ENCODE peak calls at places on chromosomes 11 and 22, in four cellular contexts. E, N, D and B are unnamed samples.

GRCh38 chr11:17388609-17389204 is at the start of gene KCNJ11:
- DNase-seq in E (no peak), N (no peak), D (no peak), B (no peak)

GRCh38 chr11:84564180-84564866 is 1062.8 kb downstream of the DLG2 start:
- DNase-seq in E (peak), N (peak), D (peak), B (peak)

GRCh38 chr11:81033779-81034550 is 1593.1 kb upstream of the TENM4 start:
- DNase-seq in E (no peak), N (no peak), D (no peak), B (no peak)

GRCh38 chr11:34840736-34841386 is 75.3 kb downstream of the APIP start:
- DNase-seq in E (peak), N (peak), D (peak), B (peak)

GRCh38 chr11:115630109-115630700 is 126.0 kb upstream of the CADM1 start:
- DNase-seq in E (no peak), N (no peak), D (no peak), B (no peak)

GRCh38 chr11:114077482-114078305 is 18.2 kb downstream of the ZBTB16 start:
- DNase-seq in E (no peak), N (no peak), D (no peak), B (no peak)

GRCh38 chr11:12602421-12602820 is 71.8 kb upstream of the TEAD1 start:
- DNase-seq in E (no peak), N (no peak), D (no peak), B (no peak)

GRCh38 chr22:42758929-42759629 is 38.4 kb upstream of the A4GALT start:
- DNase-seq in E (no peak), N (no peak), D (no peak), B (no peak)

GRCh38 chr22:37137903-37138665 is 11.6 kb downstream of the IL2RB start:
- DNase-seq in E (no peak), N (no peak), D (no peak), B (no peak)

GRCh38 chr11:67022961-67023956 is at the start of gene SYT12:
- DNase-seq in E (no peak), N (no peak), D (no peak), B (no peak)

GRCh38 chr11:110909331-110909730 is 197.1 kb upstream of the ARHGAP20 start:
- DNase-seq in E (no peak), N (no peak), D (no peak), B (no peak)

GRCh38 chr22:38069372-38070249 is 12.4 kb downstream of the PICK1 start:
- DNase-seq in E (peak), N (no peak), D (no peak), B (no peak)

GRCh38 chr11:8091671-8092070 is 10.7 kb downstream of the TUB start:
- DNase-seq in E (no peak), N (no peak), D (no peak), B (no peak)

GRCh38 chr11:8089791-8090510 is 8.9 kb downstream of the TUB start:
- DNase-seq in E (no peak), N (no peak), D (no peak), B (no peak)

GRCh38 chr11:8092587-8093424 is 11.8 kb downstream of the TUB start:
- DNase-seq in E (peak), N (no peak), D (peak), B (peak)

GRCh38 chr11:8087756-8088155 is 6.7 kb downstream of the TUB start:
- DNase-seq in E (no peak), N (no peak), D (no peak), B (no peak)

GRCh38 chr11:8090756-8091155 is 9.7 kb downstream of the TUB start:
- DNase-seq in E (peak), N (no peak), D (peak), B (peak)
- TF ChIP-seq TCF7L2 in E (no peak), N (no peak), D (no peak), B (no peak)

DNA sequence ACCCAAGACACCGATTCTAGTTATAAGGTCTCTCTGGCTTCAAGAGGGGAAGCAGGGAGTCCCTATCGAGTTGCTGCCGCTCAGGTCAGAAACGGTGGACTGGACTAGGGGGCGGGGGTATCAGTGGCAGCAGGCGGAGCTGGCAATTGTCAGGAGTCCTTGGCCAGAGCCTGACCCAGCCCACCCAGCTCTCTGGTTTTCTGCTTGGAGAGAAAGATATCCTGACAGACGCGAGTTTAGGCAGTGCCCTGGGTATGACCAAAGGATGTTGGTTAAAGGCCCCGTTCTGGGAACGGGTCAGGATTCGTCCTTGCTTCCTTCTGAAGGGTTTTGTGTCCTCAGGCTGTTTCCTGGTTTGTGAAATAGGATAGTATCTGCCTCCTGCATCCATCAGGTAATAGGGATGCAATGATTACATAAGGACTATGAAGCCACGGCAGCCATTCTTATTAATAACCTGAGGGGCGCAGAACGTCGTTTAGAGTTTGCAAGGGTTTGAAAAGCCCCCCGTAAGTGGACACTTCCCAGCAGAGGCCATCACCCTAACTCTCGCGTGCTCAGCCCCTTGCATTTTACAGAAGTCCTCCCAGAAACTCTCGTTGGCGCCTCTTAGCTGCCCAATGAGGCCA is 700 bp upstream of the DEPDC5 start:
- DNase-seq in E (peak), N (no peak), D (peak), B (no peak)
- TF ChIP-seq TCF7L2 in E (no peak), N (no peak), D (no peak), B (no peak)

GRCh38 chr11:2884424-2884815 is 1.2 kb downstream of the CDKN1C start:
- DNase-seq in E (peak), N (no peak), D (no peak), B (no peak)
- TF ChIP-seq TCF7L2 in E (no peak), N (peak), D (no peak), B (peak)

DNA sequence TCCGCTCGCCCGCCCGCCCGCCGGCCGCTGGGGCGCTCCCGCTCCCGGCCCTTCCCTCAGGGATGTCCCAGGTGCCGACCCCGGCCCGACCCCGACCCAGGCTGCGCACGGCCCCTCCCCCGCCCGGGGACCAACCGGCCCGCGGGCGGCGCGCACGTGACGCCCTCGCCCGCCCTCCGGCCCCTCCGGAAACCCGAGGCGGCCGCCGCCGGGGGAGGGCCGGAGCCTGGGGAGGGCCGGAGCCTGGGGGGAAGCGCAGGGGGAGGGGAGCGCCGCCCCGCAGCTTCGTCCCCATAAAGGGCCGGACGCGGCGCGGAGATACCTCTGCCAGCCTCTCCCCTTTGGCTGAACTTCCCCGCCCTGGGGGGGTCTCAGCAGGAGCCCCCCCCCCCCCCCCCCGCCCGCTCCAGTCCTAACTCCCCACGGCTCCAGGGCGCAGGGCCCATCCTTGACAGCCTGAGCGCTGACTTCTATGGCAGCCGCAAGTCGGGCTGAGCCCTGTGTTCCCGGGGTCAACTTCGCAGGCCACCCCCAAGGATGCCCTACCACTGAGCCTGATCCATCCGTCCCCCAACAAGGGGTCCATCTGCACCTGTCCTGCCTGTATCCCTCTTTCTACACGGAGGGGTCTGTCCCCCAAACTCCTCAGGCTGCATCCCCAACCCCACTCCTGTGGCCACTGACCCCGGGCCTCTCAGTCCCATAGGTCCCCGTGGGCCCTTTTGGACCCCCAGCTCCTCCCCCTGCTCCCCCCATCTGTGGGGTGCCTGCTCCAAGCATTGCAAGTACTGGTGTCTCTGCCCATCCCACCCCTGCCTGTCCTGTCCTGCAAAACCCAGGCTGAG is at the start of gene MAPK12:
- DNase-seq in E (peak), N (no peak), D (no peak), B (no peak)
- TF ChIP-seq TCF7L2 in E (no peak), N (no peak), D (no peak), B (no peak)

GRCh38 chr11:126281666-126282175 is 1.2 kb upstream of the TIRAP start:
- DNase-seq in E (no peak), N (no peak), D (no peak), B (no peak)

GRCh38 chr11:126282742-126283591 is at the start of gene TIRAP:
- DNase-seq in E (peak), N (no peak), D (peak), B (no peak)

GRCh38 chr11:126281245-126281644 is 1.6 kb upstream of the TIRAP start:
- DNase-seq in E (no peak), N (no peak), D (no peak), B (no peak)

GRCh38 chr11:126280595-126280994 is 2.3 kb upstream of the TIRAP start:
- DNase-seq in E (no peak), N (no peak), D (no peak), B (no peak)

GRCh38 chr11:126282361-126282741 is 542 bp upstream of the TIRAP start:
- DNase-seq in E (no peak), N (no peak), D (peak), B (no peak)
- TF ChIP-seq TCF7L2 in E (no peak), N (no peak), D (no peak), B (no peak)

GRCh38 chr22:35742342-35743100 is 24.8 kb downstream of the APOL5 start:
- DNase-seq in E (peak), N (no peak), D (no peak), B (peak)
- TF ChIP-seq TCF7L2 in E (no peak), N (no peak), D (no peak), B (no peak)

GRCh38 chr22:17397756-17398155 is 28.5 kb downstream of the CECR2 start:
- DNase-seq in E (no peak), N (no peak), D (no peak), B (no peak)

GRCh38 chr22:17401728-17402127 is 32.5 kb downstream of the CECR2 start:
- DNase-seq in E (no peak), N (no peak), D (no peak), B (no peak)

GRCh38 chr22:17402304-17402703 is 33.0 kb downstream of the CECR2 start:
- DNase-seq in E (no peak), N (no peak), D (no peak), B (no peak)

GRCh38 chr22:17398159-17398558 is 28.9 kb downstream of the CECR2 start:
- DNase-seq in E (no peak), N (no peak), D (no peak), B (no peak)

DNA sequence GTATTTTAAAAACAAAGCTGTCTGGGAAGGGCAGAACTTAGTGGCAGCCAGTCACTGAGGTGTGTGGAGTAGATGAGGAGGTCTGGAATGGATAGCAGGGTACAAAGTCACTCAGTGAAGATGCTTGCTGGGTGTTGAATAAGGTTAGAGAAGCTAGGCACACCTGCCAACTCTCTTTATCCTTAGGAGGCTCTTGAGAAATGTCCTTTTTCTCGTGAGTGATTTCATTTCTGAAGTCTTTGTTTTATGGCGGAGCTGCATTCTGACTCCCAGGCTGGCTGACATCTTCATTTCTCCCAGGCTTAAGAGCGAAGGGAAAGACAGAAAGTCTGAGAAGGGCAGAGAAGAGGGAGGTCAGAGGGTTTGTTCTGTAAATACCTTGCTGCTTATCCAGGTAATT is 31.0 kb downstream of the CECR2 start:
- DNase-seq in E (no peak), N (no peak), D (no peak), B (no peak)
- TF ChIP-seq TCF7L2 in E (no peak), N (no peak), D (no peak), B (no peak)

GRCh38 chr11:61007383-61007970 is 36.0 kb downstream of the CD6 start:
- DNase-seq in E (no peak), N (no peak), D (no peak), B (no peak)
- TF ChIP-seq TCF7L2 in E (no peak), N (no peak), D (no peak), B (no peak)

GRCh38 chr11:76599041-76600013 is 71.2 kb downstream of the LRRC32 start:
- DNase-seq in E (no peak), N (no peak), D (no peak), B (no peak)

GRCh38 chr11:76600124-76600655 is 70.4 kb downstream of the LRRC32 start:
- DNase-seq in E (no peak), N (no peak), D (no peak), B (no peak)

GRCh38 chr11:76597533-76598425 is 72.8 kb downstream of the LRRC32 start:
- DNase-seq in E (no peak), N (no peak), D (no peak), B (no peak)

GRCh38 chr11:76596652-76597051 is 73.9 kb downstream of the LRRC32 start:
- DNase-seq in E (no peak), N (no peak), D (no peak), B (no peak)

GRCh38 chr11:76598426-76598839 is 72.1 kb downstream of the LRRC32 start:
- DNase-seq in E (peak), N (peak), D (peak), B (peak)
- TF ChIP-seq TCF7L2 in E (no peak), N (no peak), D (no peak), B (no peak)